ENCODE peak calls at places on chromosomes 13 and 19, in ten cellular contexts. One of them, this sample, is unnamed.

GRCh38 chr13:75870397-75870801 is 234.3 kb downstream of the LMO7 start:
- DNase-seq in NB4: peak
- DNase-seq in activated naive CD8-positive, alpha-beta T cell treated with anti-CD3 and anti-CD28 coated beads, Interleukin-2, amount 50 U/mL, for 24 hours: no peak
- DNase-seq in AG09319: no peak
- DNase-seq in mucosa of gallbladder: no peak
- DNase-seq in NCI-H345: peak
- DNase-seq in GM19239: no peak
- DNase-seq in D721Med: no peak
- DNase-seq in T follicular helper cell: no peak
- DNase-seq in stimulated activated CD4-positive, alpha-beta T cell treated with anti-CD3 and anti-CD28 coated beads, Interleukin-12 subunit alpha, Interleukin-12 subunit beta, amount 100 ng/mL, for 24 hours: peak
- DNase-seq in this sample: no peak

GRCh38 chr19:46878613-46879375 is 18.0 kb downstream of the ARHGAP35 start:
- DNase-seq in stimulated activated CD4-positive, alpha-beta T cell treated with anti-CD3 and anti-CD28 coated beads, Interleukin-12 subunit alpha, Interleukin-12 subunit beta, amount 100 ng/mL, for 24 hours: no peak
- DNase-seq in T follicular helper cell: no peak
- DNase-seq in mucosa of gallbladder: no peak
- DNase-seq in NCI-H345: no peak
- DNase-seq in GM19239: no peak
- DNase-seq in NB4: peak
- DNase-seq in AG09319: no peak
- DNase-seq in activated naive CD8-positive, alpha-beta T cell treated with anti-CD3 and anti-CD28 coated beads, Interleukin-2, amount 50 U/mL, for 24 hours: no peak
- DNase-seq in D721Med: no peak
- DNase-seq in this sample: peak

GRCh38 chr13:99614465-99614885 is 113.2 kb downstream of the TM9SF2 start:
- DNase-seq in D721Med: no peak
- DNase-seq in NCI-H345: no peak
- DNase-seq in AG09319: no peak
- DNase-seq in mucosa of gallbladder: no peak
- DNase-seq in T follicular helper cell: peak
- DNase-seq in activated naive CD8-positive, alpha-beta T cell treated with anti-CD3 and anti-CD28 coated beads, Interleukin-2, amount 50 U/mL, for 24 hours: no peak
- DNase-seq in NB4: peak
- DNase-seq in stimulated activated CD4-positive, alpha-beta T cell treated with anti-CD3 and anti-CD28 coated beads, Interleukin-12 subunit alpha, Interleukin-12 subunit beta, amount 100 ng/mL, for 24 hours: no peak
- DNase-seq in GM19239: no peak
- DNase-seq in this sample: no peak

GRCh38 chr19:19459707-19460251 is 54.3 kb downstream of the GATAD2A start:
- DNase-seq in activated naive CD8-positive, alpha-beta T cell treated with anti-CD3 and anti-CD28 coated beads, Interleukin-2, amount 50 U/mL, for 24 hours: peak
- DNase-seq in NCI-H345: no peak
- DNase-seq in NB4: no peak
- DNase-seq in AG09319: no peak
- DNase-seq in GM19239: peak
- DNase-seq in D721Med: no peak
- DNase-seq in stimulated activated CD4-positive, alpha-beta T cell treated with anti-CD3 and anti-CD28 coated beads, Interleukin-12 subunit alpha, Interleukin-12 subunit beta, amount 100 ng/mL, for 24 hours: peak
- DNase-seq in T follicular helper cell: peak
- DNase-seq in mucosa of gallbladder: peak
- DNase-seq in this sample: no peak

GRCh38 chr13:22061806-22062391 is 391.0 kb downstream of the FGF9 start:
- DNase-seq in stimulated activated CD4-positive, alpha-beta T cell treated with anti-CD3 and anti-CD28 coated beads, Interleukin-12 subunit alpha, Interleukin-12 subunit beta, amount 100 ng/mL, for 24 hours: no peak
- DNase-seq in GM19239: no peak
- DNase-seq in T follicular helper cell: no peak
- DNase-seq in activated naive CD8-positive, alpha-beta T cell treated with anti-CD3 and anti-CD28 coated beads, Interleukin-2, amount 50 U/mL, for 24 hours: no peak
- DNase-seq in mucosa of gallbladder: no peak
- DNase-seq in NCI-H345: no peak
- DNase-seq in AG09319: no peak
- DNase-seq in NB4: no peak
- DNase-seq in D721Med: no peak
- DNase-seq in this sample: no peak

GRCh38 chr13:107743983-107744382 is 471.4 kb downstream of the LIG4 start:
- DNase-seq in NB4: no peak
- DNase-seq in T follicular helper cell: no peak
- DNase-seq in AG09319: no peak
- DNase-seq in activated naive CD8-positive, alpha-beta T cell treated with anti-CD3 and anti-CD28 coated beads, Interleukin-2, amount 50 U/mL, for 24 hours: no peak
- DNase-seq in NCI-H345: no peak
- DNase-seq in D721Med: no peak
- DNase-seq in mucosa of gallbladder: no peak
- DNase-seq in GM19239: no peak
- DNase-seq in stimulated activated CD4-positive, alpha-beta T cell treated with anti-CD3 and anti-CD28 coated beads, Interleukin-12 subunit alpha, Interleukin-12 subunit beta, amount 100 ng/mL, for 24 hours: no peak
- DNase-seq in this sample: peak

GRCh38 chr13:67366533-67366932 is 136.4 kb upstream of the PCDH9 start:
- DNase-seq in stimulated activated CD4-positive, alpha-beta T cell treated with anti-CD3 and anti-CD28 coated beads, Interleukin-12 subunit alpha, Interleukin-12 subunit beta, amount 100 ng/mL, for 24 hours: no peak
- DNase-seq in AG09319: no peak
- DNase-seq in GM19239: no peak
- DNase-seq in activated naive CD8-positive, alpha-beta T cell treated with anti-CD3 and anti-CD28 coated beads, Interleukin-2, amount 50 U/mL, for 24 hours: no peak
- DNase-seq in NB4: no peak
- DNase-seq in T follicular helper cell: no peak
- DNase-seq in mucosa of gallbladder: no peak
- DNase-seq in D721Med: no peak
- DNase-seq in NCI-H345: no peak
- DNase-seq in this sample: no peak

GRCh38 chr19:18479964-18480723 is 41.7 kb downstream of the ELL start:
- DNase-seq in NCI-H345: peak
- DNase-seq in mucosa of gallbladder: peak
- DNase-seq in NB4: no peak
- DNase-seq in activated naive CD8-positive, alpha-beta T cell treated with anti-CD3 and anti-CD28 coated beads, Interleukin-2, amount 50 U/mL, for 24 hours: no peak
- DNase-seq in D721Med: no peak
- DNase-seq in T follicular helper cell: no peak
- DNase-seq in stimulated activated CD4-positive, alpha-beta T cell treated with anti-CD3 and anti-CD28 coated beads, Interleukin-12 subunit alpha, Interleukin-12 subunit beta, amount 100 ng/mL, for 24 hours: no peak
- DNase-seq in GM19239: no peak
- DNase-seq in AG09319: peak
- DNase-seq in this sample: no peak

GRCh38 chr13:112809332-112810310 is 119.8 kb downstream of the ATP11A start:
- DNase-seq in stimulated activated CD4-positive, alpha-beta T cell treated with anti-CD3 and anti-CD28 coated beads, Interleukin-12 subunit alpha, Interleukin-12 subunit beta, amount 100 ng/mL, for 24 hours: no peak
- DNase-seq in mucosa of gallbladder: no peak
- DNase-seq in GM19239: no peak
- DNase-seq in D721Med: no peak
- DNase-seq in activated naive CD8-positive, alpha-beta T cell treated with anti-CD3 and anti-CD28 coated beads, Interleukin-2, amount 50 U/mL, for 24 hours: no peak
- DNase-seq in AG09319: no peak
- DNase-seq in T follicular helper cell: no peak
- DNase-seq in NB4: no peak
- DNase-seq in NCI-H345: no peak
- DNase-seq in this sample: no peak

GRCh38 chr13:102017248-102017647 is 384.6 kb downstream of the FGF14 start:
- DNase-seq in mucosa of gallbladder: no peak
- DNase-seq in stimulated activated CD4-positive, alpha-beta T cell treated with anti-CD3 and anti-CD28 coated beads, Interleukin-12 subunit alpha, Interleukin-12 subunit beta, amount 100 ng/mL, for 24 hours: no peak
- DNase-seq in activated naive CD8-positive, alpha-beta T cell treated with anti-CD3 and anti-CD28 coated beads, Interleukin-2, amount 50 U/mL, for 24 hours: no peak
- DNase-seq in NB4: no peak
- DNase-seq in GM19239: no peak
- DNase-seq in NCI-H345: no peak
- DNase-seq in T follicular helper cell: no peak
- DNase-seq in D721Med: no peak
- DNase-seq in AG09319: no peak
- DNase-seq in this sample: no peak

GRCh38 chr19:34269968-34270621 is 15.7 kb downstream of the GARRE1 start:
- DNase-seq in mucosa of gallbladder: peak
- DNase-seq in NCI-H345: no peak
- DNase-seq in NB4: peak
- DNase-seq in stimulated activated CD4-positive, alpha-beta T cell treated with anti-CD3 and anti-CD28 coated beads, Interleukin-12 subunit alpha, Interleukin-12 subunit beta, amount 100 ng/mL, for 24 hours: peak
- DNase-seq in GM19239: peak
- DNase-seq in AG09319: no peak
- DNase-seq in T follicular helper cell: peak
- DNase-seq in activated naive CD8-positive, alpha-beta T cell treated with anti-CD3 and anti-CD28 coated beads, Interleukin-2, amount 50 U/mL, for 24 hours: peak
- DNase-seq in D721Med: no peak
- DNase-seq in this sample: no peak

GRCh38 chr19:48006762-48007161 is 12.3 kb downstream of the ELSPBP1 start:
- DNase-seq in stimulated activated CD4-positive, alpha-beta T cell treated with anti-CD3 and anti-CD28 coated beads, Interleukin-12 subunit alpha, Interleukin-12 subunit beta, amount 100 ng/mL, for 24 hours: no peak
- DNase-seq in D721Med: no peak
- DNase-seq in NB4: peak
- DNase-seq in GM19239: no peak
- DNase-seq in T follicular helper cell: no peak
- DNase-seq in mucosa of gallbladder: no peak
- DNase-seq in AG09319: no peak
- DNase-seq in activated naive CD8-positive, alpha-beta T cell treated with anti-CD3 and anti-CD28 coated beads, Interleukin-2, amount 50 U/mL, for 24 hours: peak
- DNase-seq in NCI-H345: no peak
- DNase-seq in this sample: no peak

GRCh38 chr19:10112037-10112751 is 701 bp downstream of the P2RY11 start:
- DNase-seq in T follicular helper cell: peak
- DNase-seq in AG09319: no peak
- DNase-seq in NB4: peak
- DNase-seq in GM19239: no peak
- DNase-seq in activated naive CD8-positive, alpha-beta T cell treated with anti-CD3 and anti-CD28 coated beads, Interleukin-2, amount 50 U/mL, for 24 hours: peak
- DNase-seq in mucosa of gallbladder: no peak
- DNase-seq in D721Med: peak
- DNase-seq in NCI-H345: no peak
- DNase-seq in stimulated activated CD4-positive, alpha-beta T cell treated with anti-CD3 and anti-CD28 coated beads, Interleukin-12 subunit alpha, Interleukin-12 subunit beta, amount 100 ng/mL, for 24 hours: no peak
- DNase-seq in this sample: no peak

GRCh38 chr19:7742575-7742974 is 4.8 kb downstream of the CD209 start:
- DNase-seq in stimulated activated CD4-positive, alpha-beta T cell treated with anti-CD3 and anti-CD28 coated beads, Interleukin-12 subunit alpha, Interleukin-12 subunit beta, amount 100 ng/mL, for 24 hours: no peak
- DNase-seq in T follicular helper cell: no peak
- DNase-seq in AG09319: no peak
- DNase-seq in activated naive CD8-positive, alpha-beta T cell treated with anti-CD3 and anti-CD28 coated beads, Interleukin-2, amount 50 U/mL, for 24 hours: no peak
- DNase-seq in NCI-H345: no peak
- DNase-seq in GM19239: no peak
- DNase-seq in mucosa of gallbladder: no peak
- DNase-seq in D721Med: no peak
- DNase-seq in NB4: no peak
- DNase-seq in this sample: no peak

GRCh38 chr13:95245072-95245471 is 56.2 kb downstream of the ABCC4 start:
- DNase-seq in D721Med: no peak
- DNase-seq in NCI-H345: no peak
- DNase-seq in activated naive CD8-positive, alpha-beta T cell treated with anti-CD3 and anti-CD28 coated beads, Interleukin-2, amount 50 U/mL, for 24 hours: no peak
- DNase-seq in GM19239: no peak
- DNase-seq in AG09319: no peak
- DNase-seq in stimulated activated CD4-positive, alpha-beta T cell treated with anti-CD3 and anti-CD28 coated beads, Interleukin-12 subunit alpha, Interleukin-12 subunit beta, amount 100 ng/mL, for 24 hours: no peak
- DNase-seq in mucosa of gallbladder: no peak
- DNase-seq in NB4: no peak
- DNase-seq in T follicular helper cell: no peak
- DNase-seq in this sample: no peak

GRCh38 chr19:55273978-55274707 is 5.8 kb downstream of the HSPBP1 start:
- DNase-seq in NB4: no peak
- DNase-seq in GM19239: no peak
- DNase-seq in stimulated activated CD4-positive, alpha-beta T cell treated with anti-CD3 and anti-CD28 coated beads, Interleukin-12 subunit alpha, Interleukin-12 subunit beta, amount 100 ng/mL, for 24 hours: no peak
- DNase-seq in activated naive CD8-positive, alpha-beta T cell treated with anti-CD3 and anti-CD28 coated beads, Interleukin-2, amount 50 U/mL, for 24 hours: no peak
- DNase-seq in D721Med: no peak
- DNase-seq in NCI-H345: no peak
- DNase-seq in mucosa of gallbladder: no peak
- DNase-seq in AG09319: no peak
- DNase-seq in T follicular helper cell: no peak
- DNase-seq in this sample: no peak

GRCh38 chr13:50200562-50200961 is 185.3 kb downstream of the KCNRG start:
- DNase-seq in mucosa of gallbladder: no peak
- DNase-seq in stimulated activated CD4-positive, alpha-beta T cell treated with anti-CD3 and anti-CD28 coated beads, Interleukin-12 subunit alpha, Interleukin-12 subunit beta, amount 100 ng/mL, for 24 hours: no peak
- DNase-seq in AG09319: no peak
- DNase-seq in T follicular helper cell: no peak
- DNase-seq in activated naive CD8-positive, alpha-beta T cell treated with anti-CD3 and anti-CD28 coated beads, Interleukin-2, amount 50 U/mL, for 24 hours: no peak
- DNase-seq in NB4: no peak
- DNase-seq in GM19239: no peak
- DNase-seq in NCI-H345: no peak
- DNase-seq in D721Med: no peak
- DNase-seq in this sample: no peak

GRCh38 chr13:98198683-98199082 is 21.6 kb upstream of the RNF113B start:
- DNase-seq in mucosa of gallbladder: no peak
- DNase-seq in NCI-H345: no peak
- DNase-seq in D721Med: no peak
- DNase-seq in GM19239: no peak
- DNase-seq in T follicular helper cell: no peak
- DNase-seq in stimulated activated CD4-positive, alpha-beta T cell treated with anti-CD3 and anti-CD28 coated beads, Interleukin-12 subunit alpha, Interleukin-12 subunit beta, amount 100 ng/mL, for 24 hours: no peak
- DNase-seq in activated naive CD8-positive, alpha-beta T cell treated with anti-CD3 and anti-CD28 coated beads, Interleukin-2, amount 50 U/mL, for 24 hours: no peak
- DNase-seq in AG09319: no peak
- DNase-seq in NB4: no peak
- DNase-seq in this sample: no peak

GRCh38 chr19:3516675-3517207 is 10.6 kb downstream of the FZR1 start:
- DNase-seq in mucosa of gallbladder: peak
- DNase-seq in T follicular helper cell: peak
- DNase-seq in stimulated activated CD4-positive, alpha-beta T cell treated with anti-CD3 and anti-CD28 coated beads, Interleukin-12 subunit alpha, Interleukin-12 subunit beta, amount 100 ng/mL, for 24 hours: no peak
- DNase-seq in activated naive CD8-positive, alpha-beta T cell treated with anti-CD3 and anti-CD28 coated beads, Interleukin-2, amount 50 U/mL, for 24 hours: peak
- DNase-seq in NB4: no peak
- DNase-seq in D721Med: no peak
- DNase-seq in AG09319: no peak
- DNase-seq in GM19239: no peak
- DNase-seq in NCI-H345: peak
- DNase-seq in this sample: no peak

GRCh38 chr13:39032150-39032549 is 5.7 kb downstream of the PROSER1 start:
- DNase-seq in stimulated activated CD4-positive, alpha-beta T cell treated with anti-CD3 and anti-CD28 coated beads, Interleukin-12 subunit alpha, Interleukin-12 subunit beta, amount 100 ng/mL, for 24 hours: no peak
- DNase-seq in NB4: no peak
- DNase-seq in mucosa of gallbladder: no peak
- DNase-seq in T follicular helper cell: no peak
- DNase-seq in AG09319: no peak
- DNase-seq in GM19239: no peak
- DNase-seq in D721Med: no peak
- DNase-seq in NCI-H345: no peak
- DNase-seq in activated naive CD8-positive, alpha-beta T cell treated with anti-CD3 and anti-CD28 coated beads, Interleukin-2, amount 50 U/mL, for 24 hours: no peak
- DNase-seq in this sample: no peak

GRCh38 chr13:24615911-24616472 is 64.2 kb upstream of the ATP12A start:
- DNase-seq in D721Med: no peak
- DNase-seq in NCI-H345: no peak
- DNase-seq in mucosa of gallbladder: no peak
- DNase-seq in activated naive CD8-positive, alpha-beta T cell treated with anti-CD3 and anti-CD28 coated beads, Interleukin-2, amount 50 U/mL, for 24 hours: no peak
- DNase-seq in AG09319: no peak
- DNase-seq in GM19239: no peak
- DNase-seq in T follicular helper cell: no peak
- DNase-seq in NB4: no peak
- DNase-seq in stimulated activated CD4-positive, alpha-beta T cell treated with anti-CD3 and anti-CD28 coated beads, Interleukin-12 subunit alpha, Interleukin-12 subunit beta, amount 100 ng/mL, for 24 hours: no peak
- DNase-seq in this sample: no peak

GRCh38 chr19:7699422-7700127 is 2.4 kb downstream of the FCER2 start:
- DNase-seq in T follicular helper cell: no peak
- DNase-seq in stimulated activated CD4-positive, alpha-beta T cell treated with anti-CD3 and anti-CD28 coated beads, Interleukin-12 subunit alpha, Interleukin-12 subunit beta, amount 100 ng/mL, for 24 hours: no peak
- DNase-seq in D721Med: no peak
- DNase-seq in activated naive CD8-positive, alpha-beta T cell treated with anti-CD3 and anti-CD28 coated beads, Interleukin-2, amount 50 U/mL, for 24 hours: peak
- DNase-seq in GM19239: no peak
- DNase-seq in NB4: no peak
- DNase-seq in mucosa of gallbladder: no peak
- DNase-seq in AG09319: no peak
- DNase-seq in NCI-H345: no peak
- DNase-seq in this sample: no peak

GRCh38 chr13:30196025-30196424 is 111.3 kb downstream of the KATNAL1 start:
- DNase-seq in D721Med: no peak
- DNase-seq in activated naive CD8-positive, alpha-beta T cell treated with anti-CD3 and anti-CD28 coated beads, Interleukin-2, amount 50 U/mL, for 24 hours: no peak
- DNase-seq in NB4: no peak
- DNase-seq in T follicular helper cell: no peak
- DNase-seq in mucosa of gallbladder: no peak
- DNase-seq in stimulated activated CD4-positive, alpha-beta T cell treated with anti-CD3 and anti-CD28 coated beads, Interleukin-12 subunit alpha, Interleukin-12 subunit beta, amount 100 ng/mL, for 24 hours: no peak
- DNase-seq in AG09319: no peak
- DNase-seq in GM19239: no peak
- DNase-seq in NCI-H345: peak
- DNase-seq in this sample: no peak

GRCh38 chr13:95248953-95249352 is 52.3 kb downstream of the ABCC4 start:
- DNase-seq in NCI-H345: no peak
- DNase-seq in AG09319: no peak
- DNase-seq in mucosa of gallbladder: no peak
- DNase-seq in GM19239: no peak
- DNase-seq in stimulated activated CD4-positive, alpha-beta T cell treated with anti-CD3 and anti-CD28 coated beads, Interleukin-12 subunit alpha, Interleukin-12 subunit beta, amount 100 ng/mL, for 24 hours: no peak
- DNase-seq in activated naive CD8-positive, alpha-beta T cell treated with anti-CD3 and anti-CD28 coated beads, Interleukin-2, amount 50 U/mL, for 24 hours: no peak
- DNase-seq in T follicular helper cell: no peak
- DNase-seq in NB4: no peak
- DNase-seq in D721Med: no peak
- DNase-seq in this sample: no peak

GRCh38 chr19:16078311-16078758 is 2.0 kb downstream of the TPM4 start:
- DNase-seq in stimulated activated CD4-positive, alpha-beta T cell treated with anti-CD3 and anti-CD28 coated beads, Interleukin-12 subunit alpha, Interleukin-12 subunit beta, amount 100 ng/mL, for 24 hours: no peak
- DNase-seq in D721Med: no peak
- DNase-seq in mucosa of gallbladder: no peak
- DNase-seq in NB4: peak
- DNase-seq in GM19239: no peak
- DNase-seq in NCI-H345: no peak
- DNase-seq in AG09319: no peak
- DNase-seq in T follicular helper cell: no peak
- DNase-seq in activated naive CD8-positive, alpha-beta T cell treated with anti-CD3 and anti-CD28 coated beads, Interleukin-2, amount 50 U/mL, for 24 hours: peak
- DNase-seq in this sample: no peak

GRCh38 chr19:31676271-31677004 is 327.2 kb upstream of the TSHZ3 start:
- DNase-seq in NCI-H345: no peak
- DNase-seq in activated naive CD8-positive, alpha-beta T cell treated with anti-CD3 and anti-CD28 coated beads, Interleukin-2, amount 50 U/mL, for 24 hours: no peak
- DNase-seq in GM19239: no peak
- DNase-seq in NB4: peak
- DNase-seq in D721Med: no peak
- DNase-seq in stimulated activated CD4-positive, alpha-beta T cell treated with anti-CD3 and anti-CD28 coated beads, Interleukin-12 subunit alpha, Interleukin-12 subunit beta, amount 100 ng/mL, for 24 hours: no peak
- DNase-seq in T follicular helper cell: no peak
- DNase-seq in mucosa of gallbladder: no peak
- DNase-seq in AG09319: no peak
- DNase-seq in this sample: no peak

GRCh38 chr19:1266116-1266817 is 2.9 kb upstream of the CIRBP start:
- DNase-seq in mucosa of gallbladder: peak
- DNase-seq in activated naive CD8-positive, alpha-beta T cell treated with anti-CD3 and anti-CD28 coated beads, Interleukin-2, amount 50 U/mL, for 24 hours: peak
- DNase-seq in NCI-H345: peak
- DNase-seq in D721Med: peak
- DNase-seq in stimulated activated CD4-positive, alpha-beta T cell treated with anti-CD3 and anti-CD28 coated beads, Interleukin-12 subunit alpha, Interleukin-12 subunit beta, amount 100 ng/mL, for 24 hours: no peak
- DNase-seq in NB4: peak
- DNase-seq in GM19239: no peak
- DNase-seq in AG09319: peak
- DNase-seq in T follicular helper cell: peak
- DNase-seq in this sample: no peak